ENCODE peak calls at places on chromosomes 16 and 17, in nine cellular contexts. K is neural progenitor cell, V is PC-3, U is PC-9, X is H1, L is A673, N is HCT116, T is endothelial cell of umbilical vein, A is HepG2. P is an unnamed sample.

GRCh38 chr16:89093602-89094251 is at the start of gene ACSF3:
- DNase-seq in K (peak; percentile 65), V (peak; percentile 53), U (peak; percentile 59), X (no peak), L (peak; percentile 64), N (no peak), T (peak; percentile 26), A (no peak), P (no peak)

GRCh38 chr17:7703584-7704574 is 1.1 kb upstream of the EFNB3 start:
- DNase-seq in K (peak; percentile 92), V (no peak), U (no peak), X (peak; percentile 61), L (peak; percentile 85), N (no peak), T (peak; percentile 22), A (peak; percentile 18), P (no peak)

GRCh38 chr16:87806246-87806607 is 40.4 kb upstream of the KLHDC4 start:
- DNase-seq in K (no peak), V (peak; percentile 52), U (peak; percentile 37), X (no peak), L (no peak), N (peak; percentile 16), T (no peak), A (no peak), P (peak; percentile 87)

GRCh38 chr17:77882481-77883212 is 75.9 kb upstream of the TNRC6C start:
- DNase-seq in K (no peak), V (no peak), U (no peak), X (no peak), L (peak; percentile 55), N (no peak), T (no peak), A (peak; percentile 18), P (no peak)

GRCh38 chr17:78313735-78314648 is 45.9 kb downstream of the SOCS3 start:
- DNase-seq in K (peak; percentile 75), V (peak; percentile 99), U (peak; percentile 98), X (peak; percentile 77), L (peak; percentile 76), N (peak; percentile 92), T (peak; percentile 65), A (peak; percentile 57), P (no peak)

GRCh38 chr16:76193851-76194620 is 83.2 kb upstream of the CNTNAP4 start:
- DNase-seq in K (no peak), V (no peak), U (no peak), X (no peak), L (peak; percentile 1), N (no peak), T (no peak), A (no peak), P (no peak)

GRCh38 chr17:40813804-40814203 is 8.6 kb downstream of the KRT10 start:
- DNase-seq in K (no peak), V (peak; percentile 83), U (no peak), X (no peak), L (no peak), N (no peak), T (peak; percentile 19), A (no peak), P (peak; percentile 58)

GRCh38 chr17:81491193-81491592 is 21.4 kb downstream of the ACTG1 start:
- DNase-seq in K (no peak), V (peak; percentile 22), U (no peak), X (no peak), L (no peak), N (no peak), T (no peak), A (no peak), P (no peak)

GRCh38 chr17:48529191-48529979 is 1.4 kb downstream of the HOXB1 start:
- DNase-seq in K (no peak), V (no peak), U (no peak), X (no peak), L (no peak), N (no peak), T (no peak), A (no peak), P (no peak)

GRCh38 chr17:48528153-48528912 is 2.5 kb downstream of the HOXB1 start:
- DNase-seq in K (peak; percentile 40), V (no peak), U (no peak), X (no peak), L (no peak), N (no peak), T (no peak), A (no peak), P (no peak)

GRCh38 chr17:48527742-48528028 is 3.1 kb downstream of the HOXB1 start:
- DNase-seq in K (no peak), V (no peak), U (no peak), X (no peak), L (no peak), N (no peak), T (no peak), A (no peak), P (no peak)

GRCh38 chr17:48530208-48530886 is 464 bp downstream of the HOXB1 start:
- DNase-seq in K (no peak), V (no peak), U (no peak), X (no peak), L (no peak), N (no peak), T (no peak), A (no peak), P (no peak)

DNA sequence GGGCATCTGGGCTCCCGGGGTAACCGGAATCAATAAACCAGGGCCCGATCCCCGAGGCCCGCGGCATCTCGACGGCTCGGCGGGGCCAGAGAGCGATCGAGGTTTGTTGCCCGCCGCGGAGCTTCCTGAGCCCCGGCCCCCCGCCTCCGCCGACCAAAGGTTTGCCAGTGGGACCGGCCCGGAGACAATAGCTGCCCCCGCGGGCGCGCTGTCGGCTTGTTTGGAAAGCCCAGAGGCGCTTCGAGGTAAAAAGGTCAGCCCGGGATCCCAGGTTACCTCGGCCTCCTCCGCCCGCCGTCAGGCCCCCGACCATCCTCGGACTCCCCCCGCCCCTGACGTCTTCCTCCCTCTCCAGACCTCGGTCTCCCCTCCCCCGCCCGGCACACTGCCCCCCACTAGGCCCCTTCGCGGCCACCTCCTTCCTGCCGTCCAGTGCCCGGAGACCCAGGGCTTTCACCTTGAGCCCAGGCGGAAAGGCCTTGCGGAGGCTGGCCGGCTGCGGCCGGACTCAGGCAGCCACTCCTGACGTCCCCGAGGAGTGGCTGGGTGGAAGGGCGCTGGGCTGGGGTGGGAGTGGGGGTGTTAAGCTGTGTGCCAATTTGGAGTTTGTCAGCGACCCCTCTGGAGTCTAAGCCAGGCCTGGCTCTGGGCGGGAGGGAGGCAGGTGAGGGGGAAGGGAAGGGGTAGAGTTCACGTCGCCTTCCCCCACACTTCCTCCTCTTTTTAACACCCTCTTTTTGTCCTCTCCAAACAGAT is 3.6 kb downstream of the HOXB1 start:
- DNase-seq in K (peak; percentile 77), V (no peak), U (no peak), X (no peak), L (no peak), N (no peak), T (no peak), A (no peak), P (no peak)
- TF ChIP-seq EZH2 in K (peak; percentile 94), V (no peak), U (no peak), X (no peak), L (no peak), N (no peak), T (no peak), A (peak; percentile 16), P (peak; percentile 26)

DNA sequence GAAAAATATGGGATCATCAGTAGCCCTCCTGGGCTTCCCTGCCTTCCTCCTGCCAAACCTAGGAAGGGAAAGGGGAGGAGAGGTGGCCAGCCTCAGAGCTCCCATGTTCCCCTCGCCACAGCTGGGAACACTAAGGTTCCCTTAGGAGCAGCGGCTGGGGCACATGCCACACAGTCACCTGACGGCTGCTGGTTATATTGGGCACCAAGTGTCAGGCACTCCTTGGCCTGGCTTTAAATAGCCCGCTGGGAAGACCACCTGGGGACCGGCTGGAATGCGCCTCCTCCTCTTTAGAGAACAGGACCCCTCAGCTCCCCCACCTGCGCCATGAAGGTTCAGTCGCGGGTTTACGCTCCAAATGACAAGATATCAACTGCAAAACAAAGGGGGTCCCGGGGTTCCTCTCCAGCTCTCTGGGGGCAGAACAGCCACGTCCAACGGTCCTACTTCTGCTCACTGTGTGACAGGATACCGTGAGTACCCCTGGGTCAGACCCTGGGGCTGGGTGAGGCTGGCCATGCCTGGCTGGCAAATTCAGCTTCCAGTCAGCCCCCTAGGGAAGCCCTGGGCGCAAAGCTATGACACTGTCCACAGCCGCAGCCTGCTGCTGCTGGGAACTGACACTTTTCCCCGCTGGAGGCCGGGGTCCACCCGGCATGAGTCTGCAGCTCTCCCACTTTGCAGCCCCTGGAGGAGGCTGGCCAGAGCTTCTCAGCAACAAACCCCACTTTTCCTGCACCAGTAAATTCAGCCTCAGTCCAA is 3.3 kb downstream of the SMIM5 start:
- DNase-seq in K (peak; percentile 15), V (no peak), U (no peak), X (no peak), L (no peak), N (no peak), T (no peak), A (no peak), P (no peak)
- H3K4me3 ChIP-seq in K (no peak overlapping the region), V (no peak overlapping the region), U (no peak overlapping the region), X (no peak overlapping the region), L (no peak overlapping the region), N (no peak overlapping the region), T (no peak overlapping the region), A (no peak overlapping the region), P (no peak overlapping the region)

GRCh38 chr17:61704935-61705449 is 114.0 kb upstream of the NACA2 start:
- DNase-seq in K (no peak), V (no peak), U (no peak), X (no peak), L (no peak), N (no peak), T (no peak), A (no peak), P (no peak)

GRCh38 chr17:61700252-61700651 is 109.2 kb upstream of the NACA2 start:
- DNase-seq in K (no peak), V (no peak), U (no peak), X (no peak), L (no peak), N (no peak), T (peak; percentile 1), A (no peak), P (no peak)

GRCh38 chr17:61701334-61701733 is 110.3 kb upstream of the NACA2 start:
- DNase-seq in K (no peak), V (no peak), U (no peak), X (no peak), L (no peak), N (no peak), T (no peak), A (no peak), P (no peak)

GRCh38 chr17:61701978-61702377 is 111.0 kb upstream of the NACA2 start:
- DNase-seq in K (no peak), V (no peak), U (no peak), X (no peak), L (no peak), N (no peak), T (no peak), A (no peak), P (no peak)

GRCh38 chr17:61702450-61702849 is 111.4 kb upstream of the NACA2 start:
- DNase-seq in K (no peak), V (no peak), U (no peak), X (no peak), L (no peak), N (no peak), T (no peak), A (no peak), P (no peak)
- H3K9me3 ChIP-seq in K (peaks cover 47% of the 10 kb centered on the region), V (peaks cover 15% of the 10 kb centered on the region), U (peaks cover 16% of the 10 kb centered on the region), X (peaks cover 27% of the 10 kb centered on the region), L (peaks cover 24% of the 10 kb centered on the region), N (peaks cover 27% of the 10 kb centered on the region), T (no peaks in the 10 kb centered on the region), A (peaks cover 24% of the 10 kb centered on the region), P (no peaks in the 10 kb centered on the region)

DNA sequence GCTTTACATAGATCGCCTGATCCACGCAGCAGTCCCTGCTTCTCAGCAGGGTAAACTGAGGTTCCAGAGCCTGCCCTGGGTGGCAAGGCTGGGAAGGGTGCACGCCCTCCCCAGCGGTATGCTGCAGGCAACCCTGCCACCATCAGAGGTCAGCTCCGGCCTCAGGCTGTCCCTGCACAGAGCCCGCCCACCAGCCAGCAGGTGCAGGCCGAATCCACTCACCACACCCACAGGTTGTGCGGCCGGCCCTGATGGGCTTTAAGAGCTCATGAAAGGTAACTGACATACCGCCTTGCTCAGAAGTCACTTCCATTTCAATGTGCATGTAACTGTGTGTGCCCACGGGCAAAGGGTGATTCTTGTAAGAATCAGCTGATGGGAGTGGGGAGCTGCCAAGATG is 7.1 kb downstream of the RBFOX3 start:
- DNase-seq in K (no peak), V (no peak), U (no peak), X (no peak), L (no peak), N (no peak), T (no peak), A (no peak), P (no peak)
- TF ChIP-seq EZH2 in K (no peak), V (no peak), U (no peak), X (no peak), L (no peak), N (no peak), T (no peak), A (no peak), P (no peak)